ENCODE peak calls at places on chromosome 9, in five cellular contexts. X, O, K, N and R are unnamed samples.

GRCh38 chr9:81546498-81546897 is 142.8 kb downstream of the TLE1 start:
- DNase-seq in X (no peak), O (no peak), K (no peak), N (no peak), R (no peak)

GRCh38 chr9:68678430-68678829 is 26.6 kb upstream of the PIP5K1B start:
- DNase-seq in X (no peak), O (no peak), K (no peak), N (peak), R (no peak)

GRCh38 chr9:33818167-33818831 is 1.3 kb downstream of the UBE2R2 start:
- DNase-seq in X (no peak), O (peak), K (no peak), N (no peak), R (peak)

GRCh38 chr9:116580853-116581252 is 106.3 kb upstream of the TRIM32 start:
- DNase-seq in X (no peak), O (no peak), K (no peak), N (no peak), R (no peak)

GRCh38 chr9:72893437-72893836 is 59.4 kb downstream of the ALDH1A1 start:
- DNase-seq in X (no peak), O (no peak), K (no peak), N (no peak), R (no peak)

GRCh38 chr9:13263511-13263910 is 16.0 kb downstream of the MPDZ start:
- DNase-seq in X (no peak), O (no peak), K (no peak), N (no peak), R (no peak)

GRCh38 chr9:136808781-136809158 is 1.0 kb downstream of the RABL6 start:
- DNase-seq in X (no peak), O (no peak), K (no peak), N (no peak), R (no peak)

GRCh38 chr9:72826954-72827953 is 125.6 kb downstream of the ALDH1A1 start:
- DNase-seq in X (no peak), O (no peak), K (no peak), N (no peak), R (no peak)

GRCh38 chr9:70639853-70640814 is 225.7 kb upstream of the KLF9 start:
- DNase-seq in X (no peak), O (no peak), K (no peak), N (peak), R (no peak)

GRCh38 chr9:3809724-3810123 is 283.9 kb upstream of the RFX3 start:
- DNase-seq in X (peak), O (no peak), K (no peak), N (no peak), R (no peak)

GRCh38 chr9:111975709-111976108 is 79.1 kb downstream of the UGCG start:
- DNase-seq in X (peak), O (peak), K (no peak), N (no peak), R (peak)

GRCh38 chr9:72041775-72042194 is 18.6 kb downstream of the C9orf57 start:
- DNase-seq in X (peak), O (no peak), K (no peak), N (no peak), R (peak)

GRCh38 chr9:128120061-128120740 is 7.3 kb downstream of the PTGES2 start:
- DNase-seq in X (no peak), O (peak), K (no peak), N (no peak), R (no peak)

GRCh38 chr9:103674271-103674670 is 419.8 kb upstream of the SMC2 start:
- DNase-seq in X (no peak), O (no peak), K (no peak), N (no peak), R (no peak)

GRCh38 chr9:31304576-31304975 is 1079.9 kb upstream of the ACO1 start:
- DNase-seq in X (no peak), O (no peak), K (no peak), N (no peak), R (no peak)

GRCh38 chr9:131262327-131263032 is 13.8 kb downstream of the FAM78A start:
- DNase-seq in X (no peak), O (no peak), K (no peak), N (no peak), R (no peak)

GRCh38 chr9:114538241-114538640 is 33.0 kb upstream of the WHRN start:
- DNase-seq in X (peak), O (peak), K (no peak), N (peak), R (peak)

GRCh38 chr9:19127881-19128719 is 808 bp upstream of the PLIN2 start:
- DNase-seq in X (no peak), O (peak), K (peak), N (no peak), R (peak)

GRCh38 chr9:2291980-2292704 is 277.0 kb downstream of the SMARCA2 start:
- DNase-seq in X (no peak), O (no peak), K (no peak), N (no peak), R (peak)

GRCh38 chr9:20087481-20087880 is 298.6 kb upstream of the SLC24A2 start:
- DNase-seq in X (no peak), O (no peak), K (no peak), N (no peak), R (no peak)

GRCh38 chr9:109423877-109424276 is 74.2 kb downstream of the PTPN3 start:
- DNase-seq in X (no peak), O (no peak), K (no peak), N (no peak), R (no peak)

GRCh38 chr9:86519216-86519615 is 165.0 kb upstream of the TUT7 start:
- DNase-seq in X (no peak), O (no peak), K (no peak), N (no peak), R (no peak)

GRCh38 chr9:70205366-70206020 is 53.3 kb upstream of the SMC5 start:
- DNase-seq in X (no peak), O (no peak), K (no peak), N (no peak), R (no peak)

GRCh38 chr9:16022228-16022627 is 469.4 kb downstream of the CCDC171 start:
- DNase-seq in X (no peak), O (no peak), K (no peak), N (no peak), R (no peak)

GRCh38 chr9:16458696-16459420 is 411.6 kb downstream of the BNC2 start:
- DNase-seq in X (peak), O (no peak), K (no peak), N (no peak), R (no peak)

GRCh38 chr9:127263244-127263643 is 1.3 kb upstream of the GARNL3 start:
- DNase-seq in X (no peak), O (no peak), K (no peak), N (no peak), R (no peak)

GRCh38 chr9:37179576-37179975 is 59.2 kb downstream of the ZCCHC7 start:
- DNase-seq in X (no peak), O (no peak), K (no peak), N (no peak), R (no peak)
- TF ChIP-seq EP300 in X (no peak), O (no peak), K (no peak), N (no peak), R (no peak)

DNA sequence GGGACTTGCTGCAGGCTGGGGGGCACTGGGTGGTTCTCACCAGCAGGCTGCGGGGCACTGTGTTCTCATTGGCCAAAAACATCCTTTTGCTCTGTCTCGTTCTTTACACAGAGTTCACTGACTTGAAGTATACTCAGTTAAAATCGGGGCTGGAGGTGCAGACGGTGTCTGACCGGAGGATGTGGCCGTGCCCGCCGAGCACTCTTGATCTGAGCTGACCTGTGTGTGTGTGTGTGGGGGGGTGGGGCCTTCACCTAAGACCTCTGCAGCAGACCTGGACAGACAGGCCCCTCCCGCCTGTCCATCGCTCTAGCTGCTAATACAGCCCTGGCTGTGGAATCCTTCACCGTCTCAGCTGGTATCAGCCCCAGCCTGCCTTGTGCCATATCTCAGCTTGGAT is 7.1 kb downstream of the TOR1B start:
- DNase-seq in X (no peak), O (no peak), K (no peak), N (peak), R (no peak)
- TF ChIP-seq POLR2AphosphoS5 in X (no peak), O (no peak), K (no peak), N (no peak), R (no peak)

GRCh38 chr9:272251-273213 is 57.9 kb downstream of the DOCK8 start:
- DNase-seq in X (peak), O (peak), K (no peak), N (no peak), R (no peak)
- TF ChIP-seq POLR2A in X (peak), O (no peak), K (no peak), N (peak), R (peak)

GRCh38 chr9:122116040-122116439 is 22.9 kb upstream of the TTLL11 start:
- DNase-seq in X (no peak), O (no peak), K (no peak), N (no peak), R (no peak)
- TF ChIP-seq EP300 in X (no peak), O (no peak), K (no peak), N (no peak), R (no peak)